ENCODE peak calls at places on chromosomes 4 and X, in nine cellular contexts. W, N, C, L, S, V, O, P and G are unnamed samples.

GRCh38 chr4:76447326-76447954 is 12.4 kb downstream of the SHROOM3 start:
- DNase-seq in V (peak; percentile 81), C (no peak), O (no peak), N (no peak), S (no peak), W (no peak), P (no peak), L (no peak), G (no peak)

GRCh38 chrX:118148737-118149136 is 32.1 kb upstream of the KLHL13 start:
- DNase-seq in S (no peak), W (no peak), C (no peak), P (no peak), N (no peak), L (no peak), O (no peak), V (no peak), G (no peak)

GRCh38 chrX:134186362-134187121 is 50.4 kb upstream of the CCDC160 start:
- DNase-seq in W (no peak), C (no peak), S (no peak), V (no peak), L (no peak), O (no peak), N (no peak), P (peak; percentile 76), G (no peak)

GRCh38 chrX:8849945-8850344 is 48.8 kb upstream of the FAM9A start:
- DNase-seq in S (no peak), W (no peak), C (no peak), V (no peak), N (no peak), O (no peak), P (no peak), L (no peak), G (no peak)

GRCh38 chr4:92447265-92447905 is 143.6 kb downstream of the GRID2 start:
- DNase-seq in L (no peak), S (no peak), C (no peak), O (no peak), V (peak; percentile 33), N (no peak), P (no peak), W (no peak), G (no peak)

GRCh38 chr4:84481077-84481878 is 17.8 kb downstream of the NKX6-1 start:
- DNase-seq in O (no peak), P (no peak), W (no peak), N (no peak), S (no peak), L (no peak), V (no peak), C (no peak), G (no peak)

GRCh38 chr4:123672987-123673386 is 276.4 kb downstream of the SPRY1 start:
- DNase-seq in C (peak; percentile 37), N (no peak), V (peak; percentile 37), P (no peak), S (no peak), W (no peak), L (peak; percentile 61), O (no peak), G (no peak)

GRCh38 chr4:122576261-122577188 is 44.3 kb downstream of the IL21 start:
- DNase-seq in V (peak; percentile 66), P (peak; percentile 66), S (no peak), L (peak; percentile 60), W (no peak), O (no peak), C (peak; percentile 45), N (no peak), G (no peak)

GRCh38 chrX:20071511-20072079 is 45.1 kb downstream of the MAP7D2 start:
- DNase-seq in C (no peak), V (no peak), L (no peak), N (no peak), O (no peak), S (no peak), P (no peak), W (no peak), G (no peak)

GRCh38 chr4:74374561-74375327 is 9.8 kb downstream of the EREG start:
- DNase-seq in S (no peak), V (peak; percentile 86), N (no peak), O (no peak), L (peak; percentile 96), W (no peak), C (peak; percentile 92), P (no peak), G (no peak)

GRCh38 chrX:110280954-110281353 is 36.9 kb downstream of the AMMECR1 start:
- DNase-seq in W (no peak), L (peak; percentile 83), O (no peak), N (no peak), S (no peak), C (peak; percentile 85), P (no peak), V (peak; percentile 15), G (no peak)

GRCh38 chr4:126097155-126097554 is 782.4 kb downstream of the FAT4 start:
- DNase-seq in V (no peak), P (no peak), L (no peak), N (no peak), C (no peak), O (no peak), S (no peak), W (no peak), G (peak; percentile 6)

DNA sequence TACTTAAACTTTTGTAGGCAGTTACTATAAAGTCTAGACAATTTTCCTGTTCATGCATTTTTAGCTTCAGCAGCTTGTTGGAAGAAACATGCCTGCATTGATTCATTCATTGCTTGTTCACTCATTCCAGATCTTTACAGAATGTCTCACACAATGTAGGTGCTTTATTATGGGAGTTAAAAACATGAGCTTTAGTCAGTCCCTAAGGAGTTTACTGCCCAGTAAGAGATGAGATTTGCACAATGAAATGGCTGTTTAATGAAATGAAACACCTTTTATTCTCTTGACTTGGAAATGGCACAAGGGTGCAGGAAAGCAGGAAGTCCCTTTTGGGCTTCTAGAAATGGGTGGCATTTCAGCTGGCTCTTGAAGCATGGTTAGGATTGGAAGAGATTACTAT is 2.9 kb downstream of the NOCT start:
- DNase-seq in L (peak; percentile 62), P (no peak), V (no peak), C (peak; percentile 22), O (no peak), N (no peak), W (no peak), S (no peak), G (no peak)
- H3K4me3 ChIP-seq in L (no peak overlapping the region), P (no peak overlapping the region), V (peak overlapping the region; percentile 10), C (no peak overlapping the region), O (no peak overlapping the region), N (no peak overlapping the region), W (no peak overlapping the region), S (no peak overlapping the region), G (no peak overlapping the region)

GRCh38 chr4:152380185-152380584 is 155.7 kb downstream of the FBXW7 start:
- DNase-seq in P (no peak), C (no peak), W (no peak), N (no peak), L (no peak), S (no peak), V (no peak), O (no peak), G (no peak)

GRCh38 chr4:152385551-152385950 is 150.3 kb downstream of the FBXW7 start:
- DNase-seq in O (no peak), N (no peak), V (peak; percentile 37), C (peak; percentile 20), W (no peak), S (no peak), L (peak; percentile 44), P (no peak), G (no peak)

GRCh38 chr4:152382057-152382785 is 153.7 kb downstream of the FBXW7 start:
- DNase-seq in L (peak; percentile 22), C (no peak), P (no peak), N (no peak), S (no peak), O (peak; percentile 52), V (peak; percentile 39), W (no peak), G (no peak)

GRCh38 chr4:152380919-152381318 is 155.0 kb downstream of the FBXW7 start:
- DNase-seq in P (no peak), O (no peak), C (no peak), W (no peak), L (no peak), V (no peak), S (no peak), N (no peak), G (no peak)
- H3K4me3 ChIP-seq in P (no peak overlapping the region), O (peak overlapping the region; percentile 1), C (no peak overlapping the region), W (peak overlapping the region; percentile 43), L (no peak overlapping the region), V (no peak overlapping the region), S (no peak overlapping the region), N (peak overlapping the region; percentile 14), G (peak overlapping the region; percentile 50)

GRCh38 chr4:7993671-7994070 is 54.0 kb upstream of the AFAP1 start:
- DNase-seq in C (no peak), P (no peak), L (no peak), S (no peak), V (no peak), O (no peak), W (no peak), N (no peak), G (no peak)

GRCh38 chr4:7989654-7990053 is 50.0 kb upstream of the AFAP1 start:
- DNase-seq in N (no peak), C (no peak), S (no peak), W (no peak), L (no peak), V (no peak), P (no peak), O (no peak), G (no peak)

GRCh38 chr4:7995135-7995534 is 55.5 kb upstream of the AFAP1 start:
- DNase-seq in N (no peak), S (no peak), O (no peak), P (no peak), C (no peak), W (no peak), V (no peak), L (no peak), G (no peak)

GRCh38 chr4:7995866-7996265 is 56.2 kb upstream of the AFAP1 start:
- DNase-seq in N (no peak), S (no peak), O (no peak), C (no peak), P (no peak), W (no peak), V (no peak), L (no peak), G (peak; percentile 8)

GRCh38 chr4:7992846-7993245 is 53.2 kb upstream of the AFAP1 start:
- DNase-seq in O (no peak), C (no peak), S (no peak), N (no peak), V (no peak), W (no peak), P (no peak), L (no peak), G (no peak)
- H3K4me3 ChIP-seq in O (no peak overlapping the region), C (no peak overlapping the region), S (no peak overlapping the region), N (no peak overlapping the region), V (no peak overlapping the region), W (no peak overlapping the region), P (no peak overlapping the region), L (no peak overlapping the region), G (no peak overlapping the region)

DNA sequence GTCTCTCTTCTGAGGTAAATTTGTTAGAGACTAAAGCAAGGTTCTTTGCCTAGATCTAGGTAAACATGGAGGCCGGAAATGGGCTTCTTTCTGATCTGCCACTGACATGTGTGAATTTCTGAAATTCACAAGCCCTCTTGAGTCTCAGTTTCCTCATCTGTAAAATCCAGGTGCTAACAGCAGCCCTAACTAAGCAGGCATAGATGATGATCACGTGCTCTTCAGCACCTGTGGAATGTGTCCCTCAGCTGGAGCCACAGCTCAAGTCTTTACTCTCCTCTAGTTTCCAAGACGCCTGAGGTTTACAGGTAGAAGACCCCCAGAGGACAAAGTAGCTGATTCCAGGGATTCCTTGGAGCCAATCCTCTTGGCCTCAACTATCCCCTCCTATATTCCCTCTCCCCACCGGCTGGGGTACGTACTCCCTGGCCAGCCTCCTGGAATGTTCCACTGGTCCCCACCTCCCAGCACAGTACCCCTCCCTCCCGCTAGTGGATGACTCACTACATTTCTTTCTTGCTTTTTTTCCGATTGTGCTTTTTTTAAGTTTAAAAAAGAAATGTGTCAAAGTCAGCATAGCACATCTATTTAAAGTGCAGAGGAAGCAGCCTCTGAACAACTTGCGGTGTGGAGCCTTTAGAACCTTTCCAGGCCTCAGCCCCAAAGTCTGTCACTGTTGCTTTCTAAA is 98.5 kb downstream of the PHKA2 start:
- DNase-seq in N (no peak), C (no peak), V (peak; percentile 48), L (peak; percentile 5), P (no peak), W (no peak), O (no peak), S (no peak), G (no peak)
- H3K4me3 ChIP-seq in N (no peak overlapping the region), C (no peak overlapping the region), V (peak overlapping the region; percentile 41), L (no peak overlapping the region), P (peak overlapping the region; percentile 56), W (no peak overlapping the region), O (no peak overlapping the region), S (no peak overlapping the region), G (no peak overlapping the region)